ENCODE peak calls at places on chromosome 6, in four cellular contexts. D is activated T-cell treated with anti-CD3 and anti-CD28 coated beads for 1 hour, R is lower leg skin, S is tibial artery. U is an unnamed sample.

GRCh38 chr6:21384211-21384610 is 209.3 kb upstream of the SOX4 start:
- DNase-seq in D (no peak), R (no peak), S (no peak), U (no peak)

GRCh38 chr6:105178636-105179035 is 1.2 kb downstream of the POPDC3 start:
- DNase-seq in D (no peak), R (no peak), S (no peak), U (no peak)

GRCh38 chr6:3438190-3439167 is 18.4 kb downstream of the SLC22A23 start:
- DNase-seq in D (no peak), R (no peak), S (no peak), U (no peak)

GRCh38 chr6:129302671-129303070 is 407.3 kb downstream of the ARHGAP18 start:
- DNase-seq in D (no peak), R (no peak), S (no peak), U (no peak)

GRCh38 chr6:50829898-50830439 is 11.3 kb downstream of the TFAP2B start:
- DNase-seq in D (no peak), R (no peak), S (no peak), U (no peak)

GRCh38 chr6:28005124-28005662 is 48.2 kb downstream of the OR2B6 start:
- DNase-seq in D (no peak), R (no peak), S (no peak), U (no peak)

GRCh38 chr6:52990342-52990741 is 4.7 kb downstream of the GSTA4 start:
- DNase-seq in D (no peak), R (no peak), S (no peak), U (no peak)

GRCh38 chr6:170344631-170345576 is 38.3 kb downstream of the FAM120B start:
- DNase-seq in D (no peak), R (peak), S (no peak), U (no peak)

GRCh38 chr6:37576336-37576737 is 76.6 kb upstream of the CCDC167 start:
- DNase-seq in D (no peak), R (no peak), S (no peak), U (no peak)

GRCh38 chr6:8543714-8544113 is 108.4 kb upstream of the SLC35B3 start:
- DNase-seq in D (no peak), R (no peak), S (no peak), U (no peak)

GRCh38 chr6:18492957-18493356 is 105.8 kb downstream of the RNF144B start:
- DNase-seq in D (no peak), R (no peak), S (no peak), U (no peak)

GRCh38 chr6:24255676-24256075 is 102.2 kb downstream of the DCDC2 start:
- DNase-seq in D (no peak), R (no peak), S (no peak), U (no peak)

GRCh38 chr6:33419580-33420492 is at the start of gene SYNGAP1:
- DNase-seq in D (peak), R (no peak), S (peak), U (no peak)

GRCh38 chr6:16855460-16855859 is 94.2 kb upstream of the ATXN1 start:
- DNase-seq in D (no peak), R (no peak), S (no peak), U (no peak)